ENCODE peak calls at places on chromosomes 3 and 15, in six cellular contexts. One of them, this sample, is unnamed.

GRCh38 chr3:124351430-124352142 is 359.7 kb upstream of the ROPN1 start:
- DNase-seq in brain microvascular endothelial cell: peak; percentile 66
- DNase-seq in fibroblast of pulmonary artery: peak; percentile 77
- DNase-seq in HCT116: peak; percentile 31
- DNase-seq in lung: peak; percentile 49
- DNase-seq in hepatocyte: peak; percentile 81
- DNase-seq in this sample: peak; percentile 67

GRCh38 chr3:64766463-64766862 is 78.7 kb upstream of the ADAMTS9 start:
- DNase-seq in hepatocyte: no peak
- DNase-seq in fibroblast of pulmonary artery: peak; percentile 42
- DNase-seq in brain microvascular endothelial cell: no peak
- DNase-seq in lung: no peak
- DNase-seq in HCT116: no peak
- DNase-seq in this sample: no peak

GRCh38 chr3:60578936-60579335 is 672.3 kb downstream of the FHIT start:
- DNase-seq in hepatocyte: no peak
- DNase-seq in brain microvascular endothelial cell: no peak
- DNase-seq in fibroblast of pulmonary artery: no peak
- DNase-seq in HCT116: no peak
- DNase-seq in lung: no peak
- DNase-seq in this sample: no peak

GRCh38 chr3:94292151-94292550 is 229.3 kb downstream of the NSUN3 start:
- DNase-seq in hepatocyte: no peak
- DNase-seq in lung: no peak
- DNase-seq in HCT116: no peak
- DNase-seq in fibroblast of pulmonary artery: no peak
- DNase-seq in brain microvascular endothelial cell: no peak
- DNase-seq in this sample: no peak

GRCh38 chr3:48952510-48953118 is 34.0 kb downstream of the ARIH2 start:
- DNase-seq in HCT116: peak; percentile 41
- DNase-seq in lung: peak; percentile 33
- DNase-seq in brain microvascular endothelial cell: no peak
- DNase-seq in fibroblast of pulmonary artery: peak; percentile 39
- DNase-seq in hepatocyte: peak; percentile 56
- DNase-seq in this sample: peak; percentile 31

GRCh38 chr3:142680710-142681109 is 43.1 kb upstream of the TRPC1 start:
- DNase-seq in lung: no peak
- DNase-seq in brain microvascular endothelial cell: no peak
- DNase-seq in fibroblast of pulmonary artery: peak; percentile 1
- DNase-seq in HCT116: no peak
- DNase-seq in hepatocyte: no peak
- DNase-seq in this sample: no peak

GRCh38 chr3:97235611-97236315 is 421.4 kb downstream of the EPHA6 start:
- DNase-seq in fibroblast of pulmonary artery: no peak
- DNase-seq in hepatocyte: no peak
- DNase-seq in lung: no peak
- DNase-seq in HCT116: no peak
- DNase-seq in brain microvascular endothelial cell: no peak
- DNase-seq in this sample: no peak

GRCh38 chr3:123343296-123344174 is 105.4 kb downstream of the ADCY5 start:
- DNase-seq in fibroblast of pulmonary artery: no peak
- DNase-seq in brain microvascular endothelial cell: no peak
- DNase-seq in hepatocyte: no peak
- DNase-seq in HCT116: no peak
- DNase-seq in lung: no peak
- DNase-seq in this sample: no peak

GRCh38 chr3:63228087-63228486 is 50.0 kb upstream of the SYNPR start:
- DNase-seq in HCT116: no peak
- DNase-seq in lung: no peak
- DNase-seq in brain microvascular endothelial cell: no peak
- DNase-seq in hepatocyte: no peak
- DNase-seq in fibroblast of pulmonary artery: no peak
- DNase-seq in this sample: no peak

GRCh38 chr3:52014613-52015012 is 18.9 kb upstream of the RPL29 start:
- DNase-seq in fibroblast of pulmonary artery: no peak
- DNase-seq in brain microvascular endothelial cell: no peak
- DNase-seq in hepatocyte: peak; percentile 40
- DNase-seq in lung: no peak
- DNase-seq in HCT116: peak; percentile 15
- DNase-seq in this sample: peak; percentile 22

GRCh38 chr3:5756443-5756842 is 568.9 kb downstream of the EDEM1 start:
- DNase-seq in hepatocyte: no peak
- DNase-seq in fibroblast of pulmonary artery: no peak
- DNase-seq in lung: no peak
- DNase-seq in brain microvascular endothelial cell: no peak
- DNase-seq in HCT116: no peak
- DNase-seq in this sample: no peak

GRCh38 chr3:45269952-45270351 is 43.9 kb upstream of the TMEM158 start:
- DNase-seq in brain microvascular endothelial cell: no peak
- DNase-seq in HCT116: no peak
- DNase-seq in fibroblast of pulmonary artery: no peak
- DNase-seq in hepatocyte: no peak
- DNase-seq in lung: no peak
- DNase-seq in this sample: no peak

GRCh38 chr3:43161684-43162512 is 56.0 kb upstream of the POMGNT2 start:
- DNase-seq in hepatocyte: peak; percentile 56
- DNase-seq in fibroblast of pulmonary artery: peak; percentile 84
- DNase-seq in brain microvascular endothelial cell: peak; percentile 42
- DNase-seq in HCT116: no peak
- DNase-seq in lung: no peak
- DNase-seq in this sample: peak; percentile 85

GRCh38 chr15:48720646-48721045 is 75.1 kb upstream of the FBN1 start:
- DNase-seq in HCT116: no peak
- DNase-seq in hepatocyte: no peak
- DNase-seq in lung: no peak
- DNase-seq in fibroblast of pulmonary artery: peak; percentile 42
- DNase-seq in brain microvascular endothelial cell: no peak
- DNase-seq in this sample: peak; percentile 28

GRCh38 chr3:192916455-192917257 is 1.0 kb downstream of the MB21D2 start:
- DNase-seq in HCT116: no peak
- DNase-seq in brain microvascular endothelial cell: peak; percentile 51
- DNase-seq in fibroblast of pulmonary artery: peak; percentile 70
- DNase-seq in hepatocyte: peak; percentile 80
- DNase-seq in lung: peak; percentile 60
- DNase-seq in this sample: peak; percentile 78

GRCh38 chr3:174440741-174441587 is 418.2 kb upstream of the NAALADL2 start:
- DNase-seq in brain microvascular endothelial cell: peak; percentile 86
- DNase-seq in lung: peak; percentile 85
- DNase-seq in hepatocyte: peak; percentile 95
- DNase-seq in fibroblast of pulmonary artery: peak; percentile 94
- DNase-seq in HCT116: peak; percentile 76
- DNase-seq in this sample: peak; percentile 87

GRCh38 chr15:50059883-50060282 is 59.1 kb downstream of the ATP8B4 start:
- DNase-seq in lung: no peak
- DNase-seq in hepatocyte: no peak
- DNase-seq in HCT116: no peak
- DNase-seq in brain microvascular endothelial cell: no peak
- DNase-seq in fibroblast of pulmonary artery: no peak
- DNase-seq in this sample: no peak

GRCh38 chr3:18007980-18008379 is 265.5 kb upstream of the TBC1D5 start:
- DNase-seq in HCT116: no peak
- DNase-seq in lung: no peak
- DNase-seq in brain microvascular endothelial cell: peak; percentile 49
- DNase-seq in fibroblast of pulmonary artery: peak; percentile 42
- DNase-seq in hepatocyte: no peak
- DNase-seq in this sample: peak; percentile 18

GRCh38 chr3:58608648-58609047 is 31.5 kb upstream of the FAM107A start:
- DNase-seq in brain microvascular endothelial cell: no peak
- DNase-seq in hepatocyte: no peak
- DNase-seq in lung: no peak
- DNase-seq in fibroblast of pulmonary artery: no peak
- DNase-seq in HCT116: no peak
- DNase-seq in this sample: no peak

GRCh38 chr15:48408337-48408736 is 77.1 kb downstream of the DUT start:
- DNase-seq in fibroblast of pulmonary artery: no peak
- DNase-seq in lung: no peak
- DNase-seq in HCT116: no peak
- DNase-seq in brain microvascular endothelial cell: no peak
- DNase-seq in hepatocyte: no peak
- DNase-seq in this sample: no peak

GRCh38 chr3:123061856-123062255 is 5.0 kb upstream of the PDIA5 start:
- DNase-seq in HCT116: no peak
- DNase-seq in lung: no peak
- DNase-seq in fibroblast of pulmonary artery: no peak
- DNase-seq in hepatocyte: no peak
- DNase-seq in brain microvascular endothelial cell: no peak
- DNase-seq in this sample: no peak

GRCh38 chr15:64731807-64732151 is 43.6 kb downstream of the RBPMS2 start:
- DNase-seq in HCT116: no peak
- DNase-seq in lung: no peak
- DNase-seq in brain microvascular endothelial cell: no peak
- DNase-seq in hepatocyte: no peak
- DNase-seq in fibroblast of pulmonary artery: no peak
- DNase-seq in this sample: no peak

GRCh38 chr3:27141668-27142067 is 227.5 kb downstream of the NEK10 start:
- DNase-seq in lung: no peak
- DNase-seq in brain microvascular endothelial cell: no peak
- DNase-seq in HCT116: peak; percentile 26
- DNase-seq in fibroblast of pulmonary artery: no peak
- DNase-seq in hepatocyte: no peak
- DNase-seq in this sample: no peak

GRCh38 chr3:85785766-85786165 is 827.0 kb downstream of the CADM2 start:
- DNase-seq in fibroblast of pulmonary artery: peak; percentile 2
- DNase-seq in lung: no peak
- DNase-seq in hepatocyte: no peak
- DNase-seq in HCT116: no peak
- DNase-seq in brain microvascular endothelial cell: no peak
- DNase-seq in this sample: no peak

GRCh38 chr3:123692041-123692440 is 107.2 kb upstream of the HACD2 start:
- DNase-seq in brain microvascular endothelial cell: no peak
- DNase-seq in hepatocyte: no peak
- DNase-seq in fibroblast of pulmonary artery: peak; percentile 37
- DNase-seq in HCT116: no peak
- DNase-seq in lung: no peak
- DNase-seq in this sample: no peak

GRCh38 chr3:143697975-143698374 is 150.3 kb downstream of the SLC9A9 start:
- DNase-seq in brain microvascular endothelial cell: no peak
- DNase-seq in hepatocyte: no peak
- DNase-seq in HCT116: peak; percentile 7
- DNase-seq in lung: no peak
- DNase-seq in fibroblast of pulmonary artery: no peak
- DNase-seq in this sample: no peak
- TF ChIP-seq CTCF in brain microvascular endothelial cell: no peak
- TF ChIP-seq CTCF in hepatocyte: no peak
- TF ChIP-seq CTCF in HCT116: no peak
- TF ChIP-seq CTCF in lung: no peak
- TF ChIP-seq CTCF in fibroblast of pulmonary artery: no peak
- TF ChIP-seq CTCF in this sample: no peak

DNA sequence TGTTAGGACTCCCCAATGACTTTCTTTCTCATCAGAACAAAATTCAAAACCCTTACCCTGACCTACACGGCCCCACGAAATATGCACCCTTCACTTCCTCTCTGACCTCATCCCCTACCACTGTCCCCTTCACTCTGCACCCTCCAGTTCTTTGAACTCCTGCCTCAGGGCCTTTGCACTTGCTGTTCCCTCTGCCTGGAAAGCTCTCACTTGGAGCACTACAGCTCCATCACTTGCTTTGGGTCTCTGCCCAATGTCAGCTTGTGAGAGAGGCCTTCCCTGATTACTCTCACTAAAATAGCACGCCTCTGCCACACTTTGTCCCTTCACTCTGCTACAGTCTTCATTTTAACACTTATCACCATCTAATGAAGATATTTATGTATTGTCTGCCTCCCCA is 32.8 kb upstream of the SMAD3 start:
- DNase-seq in lung: no peak
- DNase-seq in HCT116: no peak
- DNase-seq in fibroblast of pulmonary artery: no peak
- DNase-seq in hepatocyte: no peak
- DNase-seq in brain microvascular endothelial cell: no peak
- DNase-seq in this sample: no peak
- H3K4me3 ChIP-seq in lung: no peak overlapping the region
- H3K4me3 ChIP-seq in HCT116: no peak overlapping the region
- H3K4me3 ChIP-seq in fibroblast of pulmonary artery: no peak overlapping the region
- H3K4me3 ChIP-seq in hepatocyte: no peak overlapping the region
- H3K4me3 ChIP-seq in brain microvascular endothelial cell: no peak overlapping the region
- H3K4me3 ChIP-seq in this sample: no peak overlapping the region

GRCh38 chr3:14721126-14721864 is 46.4 kb downstream of the C3orf20 start:
- DNase-seq in lung: no peak
- DNase-seq in hepatocyte: no peak
- DNase-seq in HCT116: no peak
- DNase-seq in brain microvascular endothelial cell: no peak
- DNase-seq in fibroblast of pulmonary artery: no peak
- DNase-seq in this sample: no peak

GRCh38 chr3:14716593-14716992 is 41.7 kb downstream of the C3orf20 start:
- DNase-seq in hepatocyte: no peak
- DNase-seq in HCT116: no peak
- DNase-seq in lung: no peak
- DNase-seq in brain microvascular endothelial cell: no peak
- DNase-seq in fibroblast of pulmonary artery: no peak
- DNase-seq in this sample: peak; percentile 63

GRCh38 chr3:14718539-14718938 is 43.6 kb downstream of the C3orf20 start:
- DNase-seq in lung: no peak
- DNase-seq in HCT116: no peak
- DNase-seq in fibroblast of pulmonary artery: no peak
- DNase-seq in hepatocyte: no peak
- DNase-seq in brain microvascular endothelial cell: no peak
- DNase-seq in this sample: no peak

GRCh38 chr3:14719006-14719405 is 44.1 kb downstream of the C3orf20 start:
- DNase-seq in brain microvascular endothelial cell: no peak
- DNase-seq in lung: no peak
- DNase-seq in HCT116: no peak
- DNase-seq in hepatocyte: no peak
- DNase-seq in fibroblast of pulmonary artery: peak; percentile 28
- DNase-seq in this sample: peak; percentile 7

GRCh38 chr3:14717307-14717706 is 42.4 kb downstream of the C3orf20 start:
- DNase-seq in brain microvascular endothelial cell: no peak
- DNase-seq in HCT116: no peak
- DNase-seq in fibroblast of pulmonary artery: no peak
- DNase-seq in hepatocyte: no peak
- DNase-seq in lung: no peak
- DNase-seq in this sample: no peak
- TF ChIP-seq CTCF in brain microvascular endothelial cell: no peak
- TF ChIP-seq CTCF in HCT116: no peak
- TF ChIP-seq CTCF in fibroblast of pulmonary artery: no peak
- TF ChIP-seq CTCF in hepatocyte: no peak
- TF ChIP-seq CTCF in lung: no peak
- TF ChIP-seq CTCF in this sample: no peak

GRCh38 chr3:104514371-104514770 is 852.3 kb upstream of the ALCAM start:
- DNase-seq in HCT116: no peak
- DNase-seq in brain microvascular endothelial cell: no peak
- DNase-seq in fibroblast of pulmonary artery: no peak
- DNase-seq in hepatocyte: no peak
- DNase-seq in lung: no peak
- DNase-seq in this sample: no peak
- H3K4me3 ChIP-seq in HCT116: no peak overlapping the region
- H3K4me3 ChIP-seq in brain microvascular endothelial cell: no peak overlapping the region
- H3K4me3 ChIP-seq in fibroblast of pulmonary artery: no peak overlapping the region
- H3K4me3 ChIP-seq in hepatocyte: no peak overlapping the region
- H3K4me3 ChIP-seq in lung: no peak overlapping the region
- H3K4me3 ChIP-seq in this sample: no peak overlapping the region

This sample was measured in fibroblast of villous mesenchyme.